ENCODE peak calls at places on chromosomes 13 and 19, in ten cellular contexts. One of them, this sample, is unnamed.
A peak's percentile ranks its signal among the peaks of the same experiment; 100 is the strongest.

GRCh38 chr13:111319521-111319920 is 921 bp upstream of the TEX29 start:
- DNase-seq in endothelial cell: no peak
- DNase-seq in left colon: no peak
- DNase-seq in stimulated activated CD4-positive, alpha-beta T cell treated with anti-CD3 and anti-CD28 coated beads, Interleukin-2, amount 100 ng/mL, for 48 hours: no peak
- DNase-seq in activated B cell treated with CpG ODN at 0.5 μM for 24 hours: no peak
- DNase-seq in stimulated activated CD8-positive, alpha-beta memory T cell treated with anti-CD3 and anti-CD28 coated beads, Interleukin-2, amount 100 ng/mL, for 48 hours: no peak
- DNase-seq in keratinocyte: no peak
- DNase-seq in NAMALWA: no peak
- DNase-seq in activated T-cell treated with anti-CD3 and anti-CD28 coated beads for 1 hour: no peak
- DNase-seq in germinal center: no peak
- DNase-seq in this sample: no peak

GRCh38 chr19:47267350-47267759 is 7.3 kb upstream of the INAFM1 start:
- DNase-seq in endothelial cell: no peak
- DNase-seq in left colon: no peak
- DNase-seq in stimulated activated CD4-positive, alpha-beta T cell treated with anti-CD3 and anti-CD28 coated beads, Interleukin-2, amount 100 ng/mL, for 48 hours: no peak
- DNase-seq in activated B cell treated with CpG ODN at 0.5 μM for 24 hours: no peak
- DNase-seq in stimulated activated CD8-positive, alpha-beta memory T cell treated with anti-CD3 and anti-CD28 coated beads, Interleukin-2, amount 100 ng/mL, for 48 hours: no peak
- DNase-seq in keratinocyte: no peak
- DNase-seq in NAMALWA: no peak
- DNase-seq in activated T-cell treated with anti-CD3 and anti-CD28 coated beads for 1 hour: no peak
- DNase-seq in germinal center: no peak
- DNase-seq in this sample: no peak

GRCh38 chr19:37655689-37656491 is 625 bp upstream of the ZFP30 start:
- DNase-seq in endothelial cell: peak; percentile 77
- DNase-seq in left colon: peak; percentile 82
- DNase-seq in stimulated activated CD4-positive, alpha-beta T cell treated with anti-CD3 and anti-CD28 coated beads, Interleukin-2, amount 100 ng/mL, for 48 hours: peak; percentile 77
- DNase-seq in activated B cell treated with CpG ODN at 0.5 μM for 24 hours: peak; percentile 80
- DNase-seq in stimulated activated CD8-positive, alpha-beta memory T cell treated with anti-CD3 and anti-CD28 coated beads, Interleukin-2, amount 100 ng/mL, for 48 hours: peak; percentile 75
- DNase-seq in keratinocyte: no peak
- DNase-seq in NAMALWA: no peak
- DNase-seq in activated T-cell treated with anti-CD3 and anti-CD28 coated beads for 1 hour: peak; percentile 82
- DNase-seq in germinal center: peak; percentile 85
- DNase-seq in this sample: peak; percentile 94

GRCh38 chr13:108859202-108860012 is 230.0 kb downstream of the MYO16 start:
- DNase-seq in endothelial cell: no peak
- DNase-seq in left colon: no peak
- DNase-seq in stimulated activated CD4-positive, alpha-beta T cell treated with anti-CD3 and anti-CD28 coated beads, Interleukin-2, amount 100 ng/mL, for 48 hours: no peak
- DNase-seq in activated B cell treated with CpG ODN at 0.5 μM for 24 hours: no peak
- DNase-seq in stimulated activated CD8-positive, alpha-beta memory T cell treated with anti-CD3 and anti-CD28 coated beads, Interleukin-2, amount 100 ng/mL, for 48 hours: no peak
- DNase-seq in keratinocyte: no peak
- DNase-seq in NAMALWA: no peak
- DNase-seq in activated T-cell treated with anti-CD3 and anti-CD28 coated beads for 1 hour: no peak
- DNase-seq in germinal center: no peak
- DNase-seq in this sample: no peak

GRCh38 chr13:86000546-86000945 is 201.3 kb upstream of the SLITRK6 start:
- DNase-seq in endothelial cell: no peak
- DNase-seq in left colon: no peak
- DNase-seq in stimulated activated CD4-positive, alpha-beta T cell treated with anti-CD3 and anti-CD28 coated beads, Interleukin-2, amount 100 ng/mL, for 48 hours: no peak
- DNase-seq in activated B cell treated with CpG ODN at 0.5 μM for 24 hours: no peak
- DNase-seq in stimulated activated CD8-positive, alpha-beta memory T cell treated with anti-CD3 and anti-CD28 coated beads, Interleukin-2, amount 100 ng/mL, for 48 hours: no peak
- DNase-seq in keratinocyte: no peak
- DNase-seq in NAMALWA: no peak
- DNase-seq in activated T-cell treated with anti-CD3 and anti-CD28 coated beads for 1 hour: no peak
- DNase-seq in germinal center: no peak
- DNase-seq in this sample: no peak

GRCh38 chr19:11420894-11421606 is 1.9 kb upstream of the RGL3 start:
- DNase-seq in endothelial cell: no peak
- DNase-seq in left colon: no peak
- DNase-seq in stimulated activated CD4-positive, alpha-beta T cell treated with anti-CD3 and anti-CD28 coated beads, Interleukin-2, amount 100 ng/mL, for 48 hours: no peak
- DNase-seq in activated B cell treated with CpG ODN at 0.5 μM for 24 hours: peak; percentile 40
- DNase-seq in stimulated activated CD8-positive, alpha-beta memory T cell treated with anti-CD3 and anti-CD28 coated beads, Interleukin-2, amount 100 ng/mL, for 48 hours: no peak
- DNase-seq in keratinocyte: no peak
- DNase-seq in NAMALWA: no peak
- DNase-seq in activated T-cell treated with anti-CD3 and anti-CD28 coated beads for 1 hour: no peak
- DNase-seq in germinal center: peak; percentile 55
- DNase-seq in this sample: no peak

GRCh38 chr13:72379581-72379980 is 347.8 kb downstream of the MZT1 start:
- DNase-seq in endothelial cell: no peak
- DNase-seq in left colon: no peak
- DNase-seq in stimulated activated CD4-positive, alpha-beta T cell treated with anti-CD3 and anti-CD28 coated beads, Interleukin-2, amount 100 ng/mL, for 48 hours: no peak
- DNase-seq in activated B cell treated with CpG ODN at 0.5 μM for 24 hours: no peak
- DNase-seq in stimulated activated CD8-positive, alpha-beta memory T cell treated with anti-CD3 and anti-CD28 coated beads, Interleukin-2, amount 100 ng/mL, for 48 hours: no peak
- DNase-seq in keratinocyte: no peak
- DNase-seq in NAMALWA: no peak
- DNase-seq in activated T-cell treated with anti-CD3 and anti-CD28 coated beads for 1 hour: no peak
- DNase-seq in germinal center: no peak
- DNase-seq in this sample: no peak

GRCh38 chr13:46295531-46296464 is 84.1 kb downstream of the LRRC63 start:
- DNase-seq in endothelial cell: no peak
- DNase-seq in left colon: no peak
- DNase-seq in stimulated activated CD4-positive, alpha-beta T cell treated with anti-CD3 and anti-CD28 coated beads, Interleukin-2, amount 100 ng/mL, for 48 hours: peak; percentile 27
- DNase-seq in activated B cell treated with CpG ODN at 0.5 μM for 24 hours: no peak
- DNase-seq in stimulated activated CD8-positive, alpha-beta memory T cell treated with anti-CD3 and anti-CD28 coated beads, Interleukin-2, amount 100 ng/mL, for 48 hours: peak; percentile 9
- DNase-seq in keratinocyte: peak; percentile 9
- DNase-seq in NAMALWA: peak; percentile 42
- DNase-seq in activated T-cell treated with anti-CD3 and anti-CD28 coated beads for 1 hour: peak; percentile 23
- DNase-seq in germinal center: peak; percentile 10
- DNase-seq in this sample: peak; percentile 43

GRCh38 chr13:29038700-29039099 is 218.6 kb downstream of the MTUS2 start:
- DNase-seq in endothelial cell: no peak
- DNase-seq in left colon: no peak
- DNase-seq in stimulated activated CD4-positive, alpha-beta T cell treated with anti-CD3 and anti-CD28 coated beads, Interleukin-2, amount 100 ng/mL, for 48 hours: no peak
- DNase-seq in activated B cell treated with CpG ODN at 0.5 μM for 24 hours: no peak
- DNase-seq in stimulated activated CD8-positive, alpha-beta memory T cell treated with anti-CD3 and anti-CD28 coated beads, Interleukin-2, amount 100 ng/mL, for 48 hours: no peak
- DNase-seq in keratinocyte: no peak
- DNase-seq in NAMALWA: no peak
- DNase-seq in activated T-cell treated with anti-CD3 and anti-CD28 coated beads for 1 hour: no peak
- DNase-seq in germinal center: no peak
- DNase-seq in this sample: no peak

GRCh38 chr13:83549671-83550070 is 332.6 kb downstream of the SLITRK1 start:
- DNase-seq in endothelial cell: no peak
- DNase-seq in left colon: no peak
- DNase-seq in stimulated activated CD4-positive, alpha-beta T cell treated with anti-CD3 and anti-CD28 coated beads, Interleukin-2, amount 100 ng/mL, for 48 hours: no peak
- DNase-seq in activated B cell treated with CpG ODN at 0.5 μM for 24 hours: no peak
- DNase-seq in stimulated activated CD8-positive, alpha-beta memory T cell treated with anti-CD3 and anti-CD28 coated beads, Interleukin-2, amount 100 ng/mL, for 48 hours: no peak
- DNase-seq in keratinocyte: no peak
- DNase-seq in NAMALWA: no peak
- DNase-seq in activated T-cell treated with anti-CD3 and anti-CD28 coated beads for 1 hour: no peak
- DNase-seq in germinal center: no peak
- DNase-seq in this sample: no peak

GRCh38 chr13:98348476-98348875 is 171.4 kb upstream of the RNF113B start:
- DNase-seq in endothelial cell: no peak
- DNase-seq in left colon: no peak
- DNase-seq in stimulated activated CD4-positive, alpha-beta T cell treated with anti-CD3 and anti-CD28 coated beads, Interleukin-2, amount 100 ng/mL, for 48 hours: no peak
- DNase-seq in activated B cell treated with CpG ODN at 0.5 μM for 24 hours: no peak
- DNase-seq in stimulated activated CD8-positive, alpha-beta memory T cell treated with anti-CD3 and anti-CD28 coated beads, Interleukin-2, amount 100 ng/mL, for 48 hours: no peak
- DNase-seq in keratinocyte: no peak
- DNase-seq in NAMALWA: no peak
- DNase-seq in activated T-cell treated with anti-CD3 and anti-CD28 coated beads for 1 hour: no peak
- DNase-seq in germinal center: no peak
- DNase-seq in this sample: no peak

GRCh38 chr13:44516771-44517170 is 59.4 kb downstream of the TSC22D1 start:
- DNase-seq in endothelial cell: no peak
- DNase-seq in left colon: no peak
- DNase-seq in stimulated activated CD4-positive, alpha-beta T cell treated with anti-CD3 and anti-CD28 coated beads, Interleukin-2, amount 100 ng/mL, for 48 hours: no peak
- DNase-seq in activated B cell treated with CpG ODN at 0.5 μM for 24 hours: no peak
- DNase-seq in stimulated activated CD8-positive, alpha-beta memory T cell treated with anti-CD3 and anti-CD28 coated beads, Interleukin-2, amount 100 ng/mL, for 48 hours: no peak
- DNase-seq in keratinocyte: no peak
- DNase-seq in NAMALWA: no peak
- DNase-seq in activated T-cell treated with anti-CD3 and anti-CD28 coated beads for 1 hour: no peak
- DNase-seq in germinal center: no peak
- DNase-seq in this sample: no peak

GRCh38 chr19:48644839-48645651 is 942 bp downstream of the CA11 start:
- DNase-seq in endothelial cell: peak; percentile 69
- DNase-seq in left colon: peak; percentile 73
- DNase-seq in stimulated activated CD4-positive, alpha-beta T cell treated with anti-CD3 and anti-CD28 coated beads, Interleukin-2, amount 100 ng/mL, for 48 hours: peak; percentile 69
- DNase-seq in activated B cell treated with CpG ODN at 0.5 μM for 24 hours: peak; percentile 52
- DNase-seq in stimulated activated CD8-positive, alpha-beta memory T cell treated with anti-CD3 and anti-CD28 coated beads, Interleukin-2, amount 100 ng/mL, for 48 hours: peak; percentile 48
- DNase-seq in keratinocyte: no peak
- DNase-seq in NAMALWA: peak; percentile 84
- DNase-seq in activated T-cell treated with anti-CD3 and anti-CD28 coated beads for 1 hour: peak; percentile 56
- DNase-seq in germinal center: peak; percentile 72
- DNase-seq in this sample: peak; percentile 76

GRCh38 chr19:34232566-34233481 is 21.5 kb upstream of the GARRE1 start:
- DNase-seq in endothelial cell: no peak
- DNase-seq in left colon: no peak
- DNase-seq in stimulated activated CD4-positive, alpha-beta T cell treated with anti-CD3 and anti-CD28 coated beads, Interleukin-2, amount 100 ng/mL, for 48 hours: no peak
- DNase-seq in activated B cell treated with CpG ODN at 0.5 μM for 24 hours: no peak
- DNase-seq in stimulated activated CD8-positive, alpha-beta memory T cell treated with anti-CD3 and anti-CD28 coated beads, Interleukin-2, amount 100 ng/mL, for 48 hours: no peak
- DNase-seq in keratinocyte: peak; percentile 70
- DNase-seq in NAMALWA: no peak
- DNase-seq in activated T-cell treated with anti-CD3 and anti-CD28 coated beads for 1 hour: no peak
- DNase-seq in germinal center: no peak
- DNase-seq in this sample: no peak

GRCh38 chr13:36298535-36299068 is 988 bp upstream of the CCDC169 start:
- DNase-seq in endothelial cell: no peak
- DNase-seq in left colon: no peak
- DNase-seq in stimulated activated CD4-positive, alpha-beta T cell treated with anti-CD3 and anti-CD28 coated beads, Interleukin-2, amount 100 ng/mL, for 48 hours: no peak
- DNase-seq in activated B cell treated with CpG ODN at 0.5 μM for 24 hours: no peak
- DNase-seq in stimulated activated CD8-positive, alpha-beta memory T cell treated with anti-CD3 and anti-CD28 coated beads, Interleukin-2, amount 100 ng/mL, for 48 hours: no peak
- DNase-seq in keratinocyte: no peak
- DNase-seq in NAMALWA: no peak
- DNase-seq in activated T-cell treated with anti-CD3 and anti-CD28 coated beads for 1 hour: no peak
- DNase-seq in germinal center: no peak
- DNase-seq in this sample: no peak